ENCODE peak calls at places on chromosomes 4 and X, in eight cellular contexts. S, I, R, O, F, U, A and L are unnamed samples.

GRCh38 chr4:152565338-152565737 is 29.4 kb upstream of the FBXW7 start:
- DNase-seq in S (no peak), I (no peak), R (no peak), O (no peak), F (no peak), U (no peak), A (no peak), L (no peak)

GRCh38 chrX:1609311-1609710 is 5.5 kb upstream of the ASMT start:
- DNase-seq in S (no peak), I (no peak), R (no peak), O (no peak), F (no peak), U (no peak), A (no peak), L (no peak)

GRCh38 chr4:3879681-3880594 is 113.8 kb downstream of the ADRA2C start:
- DNase-seq in S (no peak), I (no peak), R (no peak), O (no peak), F (no peak), U (no peak), A (peak), L (no peak)

GRCh38 chr4:59247032-59247431 is 1953.1 kb upstream of the ADGRL3 start:
- DNase-seq in S (no peak), I (no peak), R (peak), O (no peak), F (no peak), U (no peak), A (peak), L (no peak)

GRCh38 chr4:165967486-165967885 is 94.4 kb downstream of the TLL1 start:
- DNase-seq in S (no peak), I (no peak), R (no peak), O (no peak), F (no peak), U (peak), A (no peak), L (no peak)

GRCh38 chrX:119008122-119008744 is 33.8 kb downstream of the LONRF3 start:
- DNase-seq in S (no peak), I (no peak), R (peak), O (peak), F (no peak), U (peak), A (peak), L (peak)

GRCh38 chrX:116232833-116233232 is 62.3 kb downstream of the AGTR2 start:
- DNase-seq in S (no peak), I (no peak), R (peak), O (no peak), F (no peak), U (no peak), A (no peak), L (no peak)

GRCh38 chrX:39935414-39936064 is 162.2 kb downstream of the BCOR start:
- DNase-seq in S (no peak), I (no peak), R (no peak), O (peak), F (no peak), U (peak), A (no peak), L (no peak)

GRCh38 chrX:115582871-115583729 is 22.1 kb downstream of the PLS3 start:
- DNase-seq in S (no peak), I (no peak), R (peak), O (peak), F (no peak), U (peak), A (no peak), L (no peak)

GRCh38 chr4:17812801-17813200 is 2.0 kb downstream of the NCAPG start:
- DNase-seq in S (no peak), I (no peak), R (no peak), O (no peak), F (no peak), U (no peak), A (no peak), L (no peak)

GRCh38 chr4:7186081-7186480 is 6.3 kb upstream of the SORCS2 start:
- DNase-seq in S (no peak), I (no peak), R (no peak), O (peak), F (no peak), U (peak), A (peak), L (peak)

GRCh38 chrX:36480441-36480990 is 527.6 kb upstream of the FAM47C start:
- DNase-seq in S (no peak), I (no peak), R (no peak), O (no peak), F (no peak), U (no peak), A (no peak), L (no peak)

GRCh38 chr4:129526812-129527211 is 430.9 kb downstream of the C4orf33 start:
- DNase-seq in S (no peak), I (no peak), R (peak), O (no peak), F (no peak), U (no peak), A (peak), L (no peak)
- TF ChIP-seq CTCF in S (no peak), I (peak), R (no peak), O (peak), F (no peak), U (peak), A (peak), L (peak)

GRCh38 chr4:138702471-138702870 is 313.1 kb upstream of the NOCT start:
- DNase-seq in S (no peak), I (no peak), R (no peak), O (no peak), F (no peak), U (no peak), A (no peak), L (no peak)

GRCh38 chr4:138707746-138708145 is 307.8 kb upstream of the NOCT start:
- DNase-seq in S (no peak), I (no peak), R (peak), O (no peak), F (no peak), U (no peak), A (no peak), L (no peak)

GRCh38 chr4:138710297-138710696 is 305.3 kb upstream of the NOCT start:
- DNase-seq in S (no peak), I (no peak), R (no peak), O (no peak), F (no peak), U (no peak), A (no peak), L (no peak)

DNA sequence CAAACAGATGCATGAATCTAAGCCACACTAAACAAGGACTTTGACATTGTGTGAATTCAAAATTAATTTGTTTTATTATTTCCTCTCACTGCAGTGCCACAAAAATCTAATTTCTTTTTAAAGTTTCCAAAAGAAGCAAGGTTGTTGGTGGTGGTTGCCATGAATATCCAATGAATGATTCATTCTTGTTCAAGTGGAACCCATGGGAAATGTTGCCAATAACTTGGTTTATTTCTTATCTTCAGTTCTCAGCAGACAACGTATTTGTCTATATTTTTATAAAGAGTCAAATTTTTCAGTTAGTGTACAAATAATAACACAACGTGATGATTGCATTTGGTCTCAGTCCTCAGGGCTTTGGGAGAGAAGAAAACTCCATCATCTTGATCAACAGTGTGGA is 309.4 kb upstream of the NOCT start:
- DNase-seq in S (no peak), I (no peak), R (no peak), O (no peak), F (no peak), U (no peak), A (no peak), L (no peak)
- H3K4me3 ChIP-seq in S (no peak), I (no peak), R (no peak), O (no peak), F (no peak), U (no peak), A (no peak), L (no peak)

GRCh38 chr4:185921583-185922555 is 109.9 kb upstream of the SORBS2 start:
- DNase-seq in S (no peak), I (no peak), R (peak), O (no peak), F (no peak), U (no peak), A (no peak), L (no peak)

GRCh38 chr4:185916683-185917082 is 104.7 kb upstream of the SORBS2 start:
- DNase-seq in S (no peak), I (no peak), R (no peak), O (peak), F (no peak), U (no peak), A (no peak), L (no peak)

GRCh38 chr4:185919107-185919506 is 107.1 kb upstream of the SORBS2 start:
- DNase-seq in S (no peak), I (no peak), R (no peak), O (no peak), F (no peak), U (no peak), A (no peak), L (no peak)

GRCh38 chr4:185920691-185921260 is 108.8 kb upstream of the SORBS2 start:
- DNase-seq in S (no peak), I (no peak), R (no peak), O (no peak), F (no peak), U (peak), A (no peak), L (no peak)

GRCh38 chr4:185920171-185920570 is 108.2 kb upstream of the SORBS2 start:
- DNase-seq in S (no peak), I (no peak), R (peak), O (no peak), F (no peak), U (no peak), A (no peak), L (no peak)
- TF ChIP-seq CTCF in S (no peak), I (no peak), R (no peak), O (no peak), F (no peak), U (no peak), A (no peak), L (no peak)

DNA sequence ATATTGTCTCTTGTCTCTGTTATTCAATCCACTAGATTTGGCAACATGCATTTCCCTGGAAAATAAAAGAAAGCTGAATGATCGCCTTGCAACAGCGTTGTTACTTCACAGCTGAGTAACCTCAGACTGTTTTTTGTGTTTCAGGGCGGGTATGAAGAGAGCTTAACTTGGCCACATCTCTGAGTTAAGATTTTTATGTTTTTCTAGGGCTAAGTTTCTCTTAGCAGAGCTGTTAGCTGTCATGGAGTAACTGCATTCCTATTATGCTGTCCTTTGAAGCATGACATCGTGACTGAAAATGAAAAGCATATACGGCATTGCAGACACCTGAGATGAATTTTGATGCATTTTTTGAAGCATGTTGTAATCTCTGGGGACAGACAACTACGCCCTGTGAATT is 1798.9 kb downstream of the PCDH7 start:
- DNase-seq in S (no peak), I (no peak), R (peak), O (no peak), F (no peak), U (no peak), A (no peak), L (no peak)
- H3K4me3 ChIP-seq in S (no peak), I (no peak), R (peak), O (no peak), F (no peak), U (no peak), A (no peak), L (peak)